ENCODE peak calls at places on chromosomes 5 and 9, in ten cellular contexts. Q, M, U, W, N, P, E, R, H and L are unnamed samples.

GRCh38 chr5:134552301-134552700 is 26.8 kb downstream of the JADE2 start:
- DNase-seq in R (peak; percentile 100), U (peak; percentile 93), H (no peak), Q (no peak), M (peak; percentile 81), E (no peak), N (no peak), P (no peak), W (peak; percentile 92), L (no peak)

GRCh38 chr9:98869078-98869745 is 61.7 kb downstream of the GALNT12 start:
- DNase-seq in E (no peak), P (no peak), H (no peak), U (no peak), W (no peak), N (no peak), Q (no peak), M (no peak), R (no peak), L (no peak)

GRCh38 chr5:178445534-178445933 is 144.7 kb downstream of the COL23A1 start:
- DNase-seq in E (no peak), R (no peak), N (no peak), Q (no peak), H (no peak), P (no peak), U (no peak), M (no peak), W (no peak), L (no peak)

GRCh38 chr5:73205309-73205708 is 32.3 kb downstream of the TMEM174 start:
- DNase-seq in W (no peak), E (no peak), H (no peak), R (no peak), N (no peak), U (no peak), P (no peak), Q (no peak), M (peak; percentile 39), L (no peak)

GRCh38 chr9:97556036-97556720 is 54.7 kb downstream of the TMOD1 start:
- DNase-seq in P (no peak), E (no peak), M (no peak), W (no peak), Q (peak; percentile 16), U (no peak), N (no peak), R (no peak), H (no peak), L (no peak)

GRCh38 chr9:113462781-113463286 is 693 bp upstream of the RGS3 start:
- DNase-seq in Q (no peak), E (no peak), N (no peak), P (no peak), U (no peak), W (no peak), H (no peak), M (no peak), R (no peak), L (no peak)

GRCh38 chr9:70389642-70390266 is 24.7 kb downstream of the KLF9 start:
- DNase-seq in E (no peak), U (no peak), W (no peak), Q (peak; percentile 30), N (no peak), P (no peak), M (peak; percentile 17), H (no peak), R (peak; percentile 62), L (no peak)

GRCh38 chr5:134857401-134857800 is 11.6 kb downstream of the C5orf24 start:
- DNase-seq in R (no peak), M (no peak), U (no peak), E (no peak), Q (no peak), W (no peak), P (no peak), N (no peak), H (no peak), L (no peak)

GRCh38 chr9:16619341-16619740 is 251.1 kb downstream of the BNC2 start:
- DNase-seq in N (no peak), U (no peak), M (no peak), H (no peak), W (no peak), E (no peak), P (no peak), R (peak; percentile 34), Q (no peak), L (no peak)